ENCODE peak calls at places on chromosomes 2 and 18, in eight cellular contexts. Y is ovary, Z is Calu3, M is HFFc6, R is cardiac fibroblast, C is thoracic aorta, N is heart left ventricle, O is HCT116. G is an unnamed sample.

GRCh38 chr2:125870264-125870663 is 785.7 kb upstream of the GYPC start:
- DNase-seq in R (no peak), O (no peak), C (no peak), N (no peak), Y (no peak), M (no peak), Z (no peak), G (no peak)

GRCh38 chr2:239396881-239397681 is 3.7 kb downstream of the HDAC4 start:
- DNase-seq in N (peak; percentile 59), Z (no peak), O (no peak), C (no peak), Y (no peak), M (no peak), R (no peak), G (no peak)

GRCh38 chr18:76564117-76564516 is 69.1 kb upstream of the ZNF516 start:
- DNase-seq in M (peak; percentile 67), O (peak; percentile 62), Z (no peak), N (no peak), Y (no peak), C (no peak), R (no peak), G (no peak)

GRCh38 chr18:76579301-76579695 is 84.3 kb upstream of the ZNF516 start:
- DNase-seq in R (no peak), Y (no peak), N (no peak), M (no peak), Z (no peak), O (no peak), C (no peak), G (no peak)

GRCh38 chr2:232615339-232615738 is 18.1 kb upstream of the EFHD1 start:
- DNase-seq in C (no peak), Z (no peak), Y (no peak), O (no peak), M (no peak), R (no peak), N (no peak), G (no peak)

GRCh38 chr2:232843860-232844259 is 26.2 kb upstream of the SNORC start:
- DNase-seq in O (no peak), N (peak; percentile 39), C (no peak), M (no peak), R (no peak), Y (no peak), Z (no peak), G (peak; percentile 29)

GRCh38 chr2:64537991-64538390 is 13.9 kb downstream of the AFTPH start:
- DNase-seq in N (no peak), Z (no peak), M (no peak), O (no peak), C (no peak), Y (no peak), R (peak; percentile 29), G (no peak)

GRCh38 chr2:69465513-69466456 is 28.6 kb upstream of the NFU1 start:
- DNase-seq in O (no peak), R (peak; percentile 57), M (no peak), C (no peak), Y (peak; percentile 40), N (peak; percentile 81), Z (no peak), G (no peak)

GRCh38 chr2:9003616-9004337 is at the start of gene MBOAT2:
- DNase-seq in O (peak; percentile 32), C (no peak), M (peak; percentile 78), N (peak; percentile 91), Y (peak; percentile 86), R (peak; percentile 97), Z (peak; percentile 92), G (peak; percentile 95)

GRCh38 chr2:143514413-143514812 is 385.2 kb downstream of the ARHGAP15 start:
- DNase-seq in R (no peak), O (no peak), N (no peak), C (no peak), Z (no peak), M (no peak), Y (no peak), G (no peak)

GRCh38 chr2:134232868-134233732 is 20.8 kb upstream of the MGAT5 start:
- DNase-seq in Y (no peak), N (no peak), O (no peak), Z (no peak), C (no peak), R (no peak), M (peak; percentile 53), G (no peak)

GRCh38 chr18:52422985-52423601 is 83.1 kb downstream of the DCC start:
- DNase-seq in Y (no peak), M (no peak), R (no peak), N (no peak), C (no peak), Z (no peak), O (no peak), G (no peak)
- TF ChIP-seq CTCF in Y (no peak), M (no peak), R (no peak), N (no peak), C (no peak), Z (no peak), O (no peak), G (no peak)

DNA sequence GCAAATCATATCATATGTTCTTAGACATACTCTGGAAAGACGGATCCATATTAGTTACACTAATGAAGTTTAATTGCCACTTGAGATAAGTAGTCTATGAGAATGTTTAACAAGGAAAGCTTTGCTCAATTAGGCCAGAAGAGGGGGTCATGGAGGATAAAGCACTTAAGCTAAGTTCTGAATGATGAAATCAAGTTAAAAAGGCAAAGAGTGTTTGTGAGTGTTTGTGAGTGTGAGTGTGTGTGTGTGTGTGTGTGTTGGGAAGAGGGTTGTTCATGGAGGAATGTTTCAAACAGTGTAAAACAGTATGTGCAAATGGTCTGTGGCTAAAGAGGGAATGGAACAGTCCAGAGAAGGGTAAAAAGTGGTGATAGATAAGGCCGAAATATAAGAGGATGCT is 360.9 kb downstream of the ERBB4 start:
- DNase-seq in M (no peak), R (peak; percentile 2), Z (no peak), Y (no peak), N (no peak), C (no peak), O (peak; percentile 6), G (no peak)
- TF ChIP-seq CTCF in M (no peak), R (no peak), Z (peak; percentile 14), Y (no peak), N (no peak), C (no peak), O (peak; percentile 35), G (no peak)

GRCh38 chr2:131148426-131148825 is 43.3 kb downstream of the PLEKHB2 start:
- DNase-seq in Y (no peak), C (no peak), M (no peak), R (no peak), O (no peak), N (no peak), Z (no peak), G (no peak)
- TF ChIP-seq CTCF in Y (no peak), C (no peak), M (no peak), R (no peak), O (no peak), N (no peak), Z (no peak), G (no peak)

GRCh38 chr2:20050712-20051517 is 513 bp downstream of the LAPTM4A start:
- DNase-seq in M (peak; percentile 71), R (peak; percentile 74), N (peak; percentile 47), Y (peak; percentile 65), O (no peak), C (no peak), Z (peak; percentile 46), G (peak; percentile 53)
- TF ChIP-seq CTCF in M (peak; percentile 27), R (no peak), N (no peak), Y (no peak), O (no peak), C (no peak), Z (no peak), G (no peak)

GRCh38 chr2:207313947-207314346 is 148.2 kb upstream of the KLF7 start:
- DNase-seq in Y (no peak), C (no peak), M (no peak), Z (no peak), N (no peak), O (no peak), R (no peak), G (no peak)
- TF ChIP-seq CTCF in Y (no peak), C (no peak), M (no peak), Z (no peak), N (no peak), O (no peak), R (no peak), G (no peak)

DNA sequence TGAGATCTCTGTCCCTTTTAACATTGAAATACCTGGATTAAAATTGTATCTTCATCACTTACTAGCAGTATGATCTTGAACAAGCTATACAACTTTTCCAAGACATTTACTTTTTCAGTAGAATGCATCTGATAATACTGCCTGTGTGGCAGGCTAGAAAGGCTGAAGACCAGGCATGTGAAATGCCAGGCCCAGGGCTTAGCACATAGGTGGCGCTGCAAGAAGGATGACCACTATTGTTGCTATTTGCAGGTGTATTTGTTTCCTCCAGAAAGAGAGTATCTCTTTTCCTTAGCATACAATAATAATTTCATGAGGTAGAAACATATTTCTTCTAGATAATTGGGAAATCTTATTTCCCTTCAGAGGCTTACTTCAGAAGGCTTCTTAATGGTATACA is 331.3 kb downstream of the THSD7B start:
- DNase-seq in M (peak; percentile 2), R (no peak), O (no peak), Z (peak; percentile 6), Y (no peak), C (no peak), N (no peak), G (no peak)
- TF ChIP-seq CTCF in M (peak; percentile 62), R (peak; percentile 10), O (no peak), Z (no peak), Y (no peak), C (no peak), N (no peak), G (no peak)

DNA sequence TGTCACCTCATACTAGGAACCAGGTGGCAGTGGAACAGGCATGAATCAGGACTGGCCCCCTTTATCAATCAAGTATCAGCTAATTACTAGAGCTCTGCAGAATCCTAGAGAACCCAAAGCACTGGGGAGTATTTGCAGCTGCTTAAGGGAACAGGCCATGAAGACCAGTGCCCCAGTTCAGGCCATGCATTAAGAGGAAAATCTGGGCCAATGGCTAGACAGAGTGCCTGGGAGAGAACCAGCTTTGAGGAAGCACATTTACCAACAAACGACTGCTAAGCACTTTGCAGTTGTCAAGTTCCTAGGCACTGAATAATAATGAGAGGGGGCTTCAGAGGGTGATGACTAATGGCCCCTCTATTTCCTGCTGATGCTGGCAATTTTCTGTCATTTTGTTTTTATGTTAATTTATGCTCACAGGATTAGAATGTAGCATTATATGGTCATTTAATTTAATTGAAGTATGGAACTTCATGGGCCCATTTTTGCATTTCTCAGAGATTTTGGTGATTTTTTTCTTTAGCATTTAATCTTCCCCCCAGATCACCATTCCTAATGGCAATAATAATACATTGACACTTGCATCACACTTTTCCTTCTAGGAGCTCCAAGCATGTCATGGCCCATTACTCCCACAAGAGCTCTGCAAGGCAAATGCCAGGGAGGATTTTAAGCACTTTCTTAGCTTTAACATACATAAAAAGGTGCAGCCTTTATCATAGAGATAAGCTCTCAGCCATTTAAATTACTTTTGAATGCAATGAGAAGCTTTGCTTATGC is 147.7 kb upstream of the SPATS2L start:
- DNase-seq in C (no peak), N (no peak), M (no peak), R (no peak), Y (no peak), O (no peak), Z (no peak), G (no peak)
- TF ChIP-seq CTCF in C (no peak), N (no peak), M (no peak), R (no peak), Y (no peak), O (no peak), Z (no peak), G (no peak)

GRCh38 chr2:111663471-111663951 is 220.5 kb downstream of the ANAPC1 start:
- DNase-seq in M (no peak), R (peak; percentile 48), O (no peak), C (no peak), N (no peak), Z (no peak), Y (no peak), G (no peak)
- TF ChIP-seq CTCF in M (peak; percentile 48), R (peak; percentile 33), O (no peak), C (no peak), N (no peak), Z (no peak), Y (no peak), G (no peak)

G was measured in endothelial cell.